ENCODE peak calls at places on chromosomes 3 and 15, in six cellular contexts. One of them, this sample, is unnamed.
A peak's percentile ranks its signal among the peaks of the same experiment; 100 is the strongest.

GRCh38 chr3:104846270-104846669 is 520.4 kb upstream of the ALCAM start:
- DNase-seq in T-helper 1 cell: no peak
- DNase-seq in T-helper 2 cell: no peak
- DNase-seq in HEK293T: no peak
- DNase-seq in fibroblast of lung: peak; percentile 69
- DNase-seq in progenitor cell of endocrine pancreas: no peak
- DNase-seq in this sample: peak; percentile 69

GRCh38 chr15:84982301-84982920 is 755 bp downstream of the PDE8A start:
- DNase-seq in progenitor cell of endocrine pancreas: no peak
- DNase-seq in fibroblast of lung: peak; percentile 31
- DNase-seq in T-helper 1 cell: peak; percentile 40
- DNase-seq in T-helper 2 cell: peak; percentile 49
- DNase-seq in HEK293T: no peak
- DNase-seq in this sample: no peak

GRCh38 chr15:41695750-41696436 is 35.7 kb downstream of the MGA start:
- DNase-seq in fibroblast of lung: peak; percentile 71
- DNase-seq in T-helper 1 cell: peak; percentile 18
- DNase-seq in T-helper 2 cell: peak; percentile 9
- DNase-seq in progenitor cell of endocrine pancreas: no peak
- DNase-seq in HEK293T: peak; percentile 10
- DNase-seq in this sample: peak; percentile 42

GRCh38 chr15:41735033-41735432 is 39.3 kb upstream of the MAPKBP1 start:
- DNase-seq in T-helper 2 cell: no peak
- DNase-seq in fibroblast of lung: no peak
- DNase-seq in HEK293T: no peak
- DNase-seq in progenitor cell of endocrine pancreas: no peak
- DNase-seq in T-helper 1 cell: no peak
- DNase-seq in this sample: no peak

GRCh38 chr3:74267583-74268184 is 346.8 kb downstream of the CNTN3 start:
- DNase-seq in progenitor cell of endocrine pancreas: no peak
- DNase-seq in fibroblast of lung: peak; percentile 81
- DNase-seq in T-helper 1 cell: no peak
- DNase-seq in T-helper 2 cell: no peak
- DNase-seq in HEK293T: peak; percentile 29
- DNase-seq in this sample: peak; percentile 56

GRCh38 chr3:136142592-136142991 is 53.5 kb downstream of the MSL2 start:
- DNase-seq in progenitor cell of endocrine pancreas: no peak
- DNase-seq in HEK293T: no peak
- DNase-seq in T-helper 2 cell: no peak
- DNase-seq in fibroblast of lung: peak; percentile 71
- DNase-seq in T-helper 1 cell: no peak
- DNase-seq in this sample: peak; percentile 85

GRCh38 chr3:30544811-30545210 is 61.6 kb upstream of the TGFBR2 start:
- DNase-seq in HEK293T: no peak
- DNase-seq in T-helper 1 cell: no peak
- DNase-seq in fibroblast of lung: peak; percentile 84
- DNase-seq in T-helper 2 cell: no peak
- DNase-seq in progenitor cell of endocrine pancreas: no peak
- DNase-seq in this sample: peak; percentile 78

GRCh38 chr3:134315286-134316106 is 58.8 kb downstream of the AMOTL2 start:
- DNase-seq in HEK293T: no peak
- DNase-seq in progenitor cell of endocrine pancreas: no peak
- DNase-seq in fibroblast of lung: peak; percentile 71
- DNase-seq in T-helper 1 cell: no peak
- DNase-seq in T-helper 2 cell: no peak
- DNase-seq in this sample: peak; percentile 97

GRCh38 chr15:39887832-39888231 is 32.2 kb downstream of the GPR176 start:
- DNase-seq in progenitor cell of endocrine pancreas: no peak
- DNase-seq in T-helper 2 cell: no peak
- DNase-seq in fibroblast of lung: peak; percentile 77
- DNase-seq in HEK293T: no peak
- DNase-seq in T-helper 1 cell: no peak
- DNase-seq in this sample: peak; percentile 69

GRCh38 chr3:184485256-184485655 is 76.3 kb upstream of the EPHB3 start:
- DNase-seq in progenitor cell of endocrine pancreas: no peak
- DNase-seq in T-helper 1 cell: no peak
- DNase-seq in HEK293T: no peak
- DNase-seq in fibroblast of lung: no peak
- DNase-seq in T-helper 2 cell: no peak
- DNase-seq in this sample: no peak

GRCh38 chr3:51547274-51547673 is 8.8 kb downstream of the RAD54L2 start:
- DNase-seq in fibroblast of lung: no peak
- DNase-seq in HEK293T: no peak
- DNase-seq in progenitor cell of endocrine pancreas: no peak
- DNase-seq in T-helper 1 cell: no peak
- DNase-seq in T-helper 2 cell: no peak
- DNase-seq in this sample: no peak

GRCh38 chr3:52649461-52650210 is 36.1 kb downstream of the PBRM1 start:
- DNase-seq in fibroblast of lung: no peak
- DNase-seq in T-helper 2 cell: no peak
- DNase-seq in HEK293T: no peak
- DNase-seq in T-helper 1 cell: no peak
- DNase-seq in progenitor cell of endocrine pancreas: no peak
- DNase-seq in this sample: no peak

GRCh38 chr3:128537091-128537703 is 44.2 kb upstream of the GATA2 start:
- DNase-seq in T-helper 2 cell: no peak
- DNase-seq in HEK293T: no peak
- DNase-seq in fibroblast of lung: no peak
- DNase-seq in T-helper 1 cell: no peak
- DNase-seq in progenitor cell of endocrine pancreas: no peak
- DNase-seq in this sample: no peak

GRCh38 chr15:52527196-52527897 is 1.3 kb downstream of the MYO5A start:
- DNase-seq in T-helper 1 cell: no peak
- DNase-seq in progenitor cell of endocrine pancreas: no peak
- DNase-seq in fibroblast of lung: no peak
- DNase-seq in HEK293T: no peak
- DNase-seq in T-helper 2 cell: no peak
- DNase-seq in this sample: no peak

GRCh38 chr3:101972430-101973162 is 123.3 kb downstream of the NFKBIZ start:
- DNase-seq in fibroblast of lung: no peak
- DNase-seq in T-helper 1 cell: no peak
- DNase-seq in T-helper 2 cell: no peak
- DNase-seq in progenitor cell of endocrine pancreas: no peak
- DNase-seq in HEK293T: no peak
- DNase-seq in this sample: no peak

GRCh38 chr3:63791974-63792373 is 27.1 kb upstream of the C3orf49 start:
- DNase-seq in fibroblast of lung: peak; percentile 53
- DNase-seq in T-helper 2 cell: no peak
- DNase-seq in T-helper 1 cell: no peak
- DNase-seq in progenitor cell of endocrine pancreas: no peak
- DNase-seq in HEK293T: no peak
- DNase-seq in this sample: peak; percentile 36

GRCh38 chr3:72004749-72005292 is 219.9 kb upstream of the PROK2 start:
- DNase-seq in progenitor cell of endocrine pancreas: no peak
- DNase-seq in fibroblast of lung: peak; percentile 48
- DNase-seq in HEK293T: no peak
- DNase-seq in T-helper 1 cell: no peak
- DNase-seq in T-helper 2 cell: no peak
- DNase-seq in this sample: no peak

GRCh38 chr15:69609176-69609575 is 156.6 kb downstream of the RPLP1 start:
- DNase-seq in T-helper 2 cell: no peak
- DNase-seq in fibroblast of lung: peak; percentile 8
- DNase-seq in progenitor cell of endocrine pancreas: no peak
- DNase-seq in T-helper 1 cell: no peak
- DNase-seq in HEK293T: no peak
- DNase-seq in this sample: peak; percentile 58

GRCh38 chr15:42974202-42974862 is 53.8 kb upstream of the TTBK2 start:
- DNase-seq in fibroblast of lung: no peak
- DNase-seq in HEK293T: no peak
- DNase-seq in T-helper 2 cell: no peak
- DNase-seq in progenitor cell of endocrine pancreas: no peak
- DNase-seq in T-helper 1 cell: no peak
- DNase-seq in this sample: no peak

GRCh38 chr3:9480265-9480664 is 73.4 kb downstream of the LHFPL4 start:
- DNase-seq in T-helper 2 cell: no peak
- DNase-seq in HEK293T: no peak
- DNase-seq in progenitor cell of endocrine pancreas: no peak
- DNase-seq in T-helper 1 cell: no peak
- DNase-seq in fibroblast of lung: no peak
- DNase-seq in this sample: no peak

GRCh38 chr3:45124379-45124778 is 21.8 kb downstream of the CDCP1 start:
- DNase-seq in fibroblast of lung: peak; percentile 83
- DNase-seq in HEK293T: no peak
- DNase-seq in T-helper 2 cell: no peak
- DNase-seq in progenitor cell of endocrine pancreas: no peak
- DNase-seq in T-helper 1 cell: no peak
- DNase-seq in this sample: peak; percentile 85

GRCh38 chr15:63402498-63403253 is 21.0 kb upstream of the CA12 start:
- DNase-seq in progenitor cell of endocrine pancreas: no peak
- DNase-seq in fibroblast of lung: peak; percentile 63
- DNase-seq in T-helper 2 cell: no peak
- DNase-seq in HEK293T: peak; percentile 12
- DNase-seq in T-helper 1 cell: no peak
- DNase-seq in this sample: peak; percentile 65

GRCh38 chr15:76169013-76169412 is 109.2 kb downstream of the TMEM266 start:
- DNase-seq in T-helper 1 cell: no peak
- DNase-seq in HEK293T: peak; percentile 58
- DNase-seq in progenitor cell of endocrine pancreas: no peak
- DNase-seq in fibroblast of lung: no peak
- DNase-seq in T-helper 2 cell: no peak
- DNase-seq in this sample: no peak

GRCh38 chr3:49929333-49930240 is at the start of gene MON1A:
- DNase-seq in T-helper 1 cell: peak; percentile 76
- DNase-seq in fibroblast of lung: peak; percentile 91
- DNase-seq in progenitor cell of endocrine pancreas: peak; percentile 89
- DNase-seq in T-helper 2 cell: peak; percentile 81
- DNase-seq in HEK293T: peak; percentile 89
- DNase-seq in this sample: peak; percentile 86

GRCh38 chr3:179182892-179183291 is 34.7 kb downstream of the PIK3CA start:
- DNase-seq in fibroblast of lung: no peak
- DNase-seq in HEK293T: no peak
- DNase-seq in T-helper 2 cell: no peak
- DNase-seq in T-helper 1 cell: no peak
- DNase-seq in progenitor cell of endocrine pancreas: no peak
- DNase-seq in this sample: no peak

GRCh38 chr3:192408007-192408655 is 319.2 kb downstream of the FGF12 start:
- DNase-seq in T-helper 1 cell: no peak
- DNase-seq in progenitor cell of endocrine pancreas: peak; percentile 35
- DNase-seq in HEK293T: no peak
- DNase-seq in fibroblast of lung: peak; percentile 14
- DNase-seq in T-helper 2 cell: no peak
- DNase-seq in this sample: peak; percentile 42

GRCh38 chr15:100284701-100285100 is 57.1 kb downstream of the ADAMTS17 start:
- DNase-seq in HEK293T: no peak
- DNase-seq in T-helper 2 cell: no peak
- DNase-seq in T-helper 1 cell: no peak
- DNase-seq in progenitor cell of endocrine pancreas: no peak
- DNase-seq in fibroblast of lung: no peak
- DNase-seq in this sample: no peak

GRCh38 chr3:96700322-96701315 is 113.8 kb upstream of the EPHA6 start:
- DNase-seq in HEK293T: no peak
- DNase-seq in fibroblast of lung: no peak
- DNase-seq in progenitor cell of endocrine pancreas: no peak
- DNase-seq in T-helper 1 cell: no peak
- DNase-seq in T-helper 2 cell: no peak
- DNase-seq in this sample: peak; percentile 8

GRCh38 chr3:43959498-43960447 is 269.0 kb downstream of the ABHD5 start:
- DNase-seq in progenitor cell of endocrine pancreas: no peak
- DNase-seq in HEK293T: peak; percentile 3
- DNase-seq in T-helper 2 cell: no peak
- DNase-seq in T-helper 1 cell: no peak
- DNase-seq in fibroblast of lung: no peak
- DNase-seq in this sample: no peak

GRCh38 chr3:119211193-119211592 is 29.5 kb downstream of the B4GALT4 start:
- DNase-seq in T-helper 1 cell: no peak
- DNase-seq in fibroblast of lung: no peak
- DNase-seq in T-helper 2 cell: no peak
- DNase-seq in progenitor cell of endocrine pancreas: no peak
- DNase-seq in HEK293T: no peak
- DNase-seq in this sample: no peak

GRCh38 chr15:100651253-100651652 is 48.9 kb downstream of the ASB7 start:
- DNase-seq in T-helper 2 cell: no peak
- DNase-seq in HEK293T: no peak
- DNase-seq in progenitor cell of endocrine pancreas: no peak
- DNase-seq in T-helper 1 cell: no peak
- DNase-seq in fibroblast of lung: peak; percentile 19
- DNase-seq in this sample: no peak

GRCh38 chr3:38349684-38350359 is 3.2 kb downstream of the XYLB start:
- DNase-seq in HEK293T: no peak
- DNase-seq in fibroblast of lung: peak; percentile 13
- DNase-seq in T-helper 2 cell: no peak
- DNase-seq in progenitor cell of endocrine pancreas: no peak
- DNase-seq in T-helper 1 cell: no peak
- DNase-seq in this sample: peak; percentile 14

GRCh38 chr3:164620423-164620822 is 457.9 kb downstream of the SI start:
- DNase-seq in T-helper 2 cell: no peak
- DNase-seq in progenitor cell of endocrine pancreas: no peak
- DNase-seq in HEK293T: no peak
- DNase-seq in fibroblast of lung: no peak
- DNase-seq in T-helper 1 cell: no peak
- DNase-seq in this sample: no peak

This sample was measured in astrocyte of the spinal cord.